ENCODE peak calls at places on chromosomes 5 and 9, in eight cellular contexts. R is pancreas, W is neural progenitor cell, K is ovary, Y is neural crest cell, N is RWPE1, C is fibroblast of mammary gland, B is transverse colon. E is an unnamed sample.

GRCh38 chr9:130837002-130837511 is 2.0 kb downstream of the ABL1 start:
- DNase-seq in R (no peak), W (no peak), K (no peak), Y (no peak), N (no peak), C (peak; percentile 94), B (no peak), E (no peak)

GRCh38 chr5:137995077-137995746 is 37.7 kb downstream of the FAM13B start:
- DNase-seq in R (no peak), W (no peak), K (no peak), Y (no peak), N (no peak), C (peak; percentile 64), B (no peak), E (no peak)

GRCh38 chr5:119176785-119177184 is 105.9 kb downstream of the DMXL1 start:
- DNase-seq in R (no peak), W (no peak), K (no peak), Y (no peak), N (no peak), C (no peak), B (no peak), E (no peak)

GRCh38 chr5:20606006-20606405 is 618.0 kb upstream of the CDH18 start:
- DNase-seq in R (no peak), W (no peak), K (no peak), Y (no peak), N (no peak), C (peak; percentile 1), B (no peak), E (no peak)

GRCh38 chr5:69502375-69503143 is 10.0 kb downstream of the OCLN start:
- DNase-seq in R (no peak), W (no peak), K (no peak), Y (no peak), N (peak; percentile 63), C (peak; percentile 94), B (no peak), E (no peak)

GRCh38 chr5:149053027-149053705 is 9.7 kb downstream of the SH3TC2 start:
- DNase-seq in R (no peak), W (peak; percentile 11), K (no peak), Y (no peak), N (peak; percentile 64), C (peak; percentile 59), B (no peak), E (no peak)

GRCh38 chr5:35316611-35317307 is 86.5 kb upstream of the PRLR start:
- DNase-seq in R (no peak), W (no peak), K (no peak), Y (no peak), N (peak; percentile 71), C (peak; percentile 51), B (no peak), E (no peak)

GRCh38 chr9:3435732-3436131 is 90.1 kb downstream of the RFX3 start:
- DNase-seq in R (no peak), W (no peak), K (no peak), Y (no peak), N (no peak), C (peak; percentile 12), B (no peak), E (no peak)

GRCh38 chr9:120935383-120935857 is 8.8 kb upstream of the TRAF1 start:
- DNase-seq in R (peak; percentile 99), W (no peak), K (peak; percentile 98), Y (no peak), N (peak; percentile 99), C (peak; percentile 93), B (peak; percentile 96), E (peak; percentile 92)

GRCh38 chr5:93791520-93791972 is 50.1 kb upstream of the POU5F2 start:
- DNase-seq in R (no peak), W (no peak), K (no peak), Y (no peak), N (no peak), C (no peak), B (no peak), E (no peak)

GRCh38 chr5:142283304-142283703 is 41.5 kb downstream of the SPRY4 start:
- DNase-seq in R (no peak), W (no peak), K (no peak), Y (no peak), N (peak; percentile 46), C (no peak), B (no peak), E (no peak)

GRCh38 chr5:151107738-151108520 is 27.1 kb upstream of the TNIP1 start:
- DNase-seq in R (peak; percentile 85), W (no peak), K (no peak), Y (no peak), N (no peak), C (peak; percentile 39), B (peak; percentile 67), E (peak; percentile 41)

GRCh38 chr5:24245821-24246220 is 399.0 kb downstream of the CDH10 start:
- DNase-seq in R (no peak), W (no peak), K (no peak), Y (no peak), N (no peak), C (no peak), B (no peak), E (no peak)

GRCh38 chr5:39201795-39202593 is 17.4 kb downstream of the FYB1 start:
- DNase-seq in R (no peak), W (no peak), K (no peak), Y (no peak), N (no peak), C (no peak), B (no peak), E (no peak)

GRCh38 chr5:58582004-58582403 is 871 bp upstream of the RAB3C start:
- DNase-seq in R (peak; percentile 56), W (peak; percentile 72), K (no peak), Y (peak; percentile 25), N (peak; percentile 4), C (no peak), B (no peak), E (peak; percentile 82)

DNA sequence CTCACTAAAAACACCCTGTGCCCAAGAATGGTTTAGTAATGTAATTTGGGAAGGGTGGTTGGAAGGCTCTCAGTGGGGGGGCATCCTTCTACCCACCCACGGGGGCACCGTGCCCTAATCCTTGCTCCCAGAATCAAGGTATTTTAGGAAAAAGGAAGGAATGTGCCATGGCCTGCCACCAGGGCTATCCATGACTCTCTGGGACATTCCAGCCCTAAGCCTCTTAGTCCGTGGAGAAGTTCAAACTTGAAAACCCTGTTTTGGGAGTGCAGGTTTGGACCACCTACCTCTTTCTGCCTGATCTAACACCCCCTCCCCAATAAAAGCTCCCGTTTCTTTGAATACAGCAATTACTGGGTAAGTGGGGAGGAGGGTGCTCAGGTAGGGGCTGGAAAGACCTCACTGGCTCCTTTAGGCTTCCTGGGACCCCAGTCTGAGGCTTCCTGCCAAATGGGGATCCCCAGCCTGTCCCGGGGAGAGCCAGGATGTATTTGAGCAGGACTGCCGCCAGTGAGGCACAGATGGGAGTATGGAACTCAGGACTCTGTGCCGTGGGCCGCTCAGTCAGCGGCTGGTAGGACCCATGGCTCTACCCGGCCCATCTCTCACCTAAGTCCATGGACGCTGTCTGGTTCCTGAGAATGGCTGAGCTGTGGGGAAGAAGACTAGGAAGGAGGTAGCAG is 3.6 kb upstream of the PITX1 start:
- DNase-seq in R (no peak), W (peak; percentile 46), K (no peak), Y (no peak), N (no peak), C (no peak), B (no peak), E (no peak)
- TF ChIP-seq CTCF in R (no peak), W (no peak), K (no peak), Y (no peak), N (no peak), C (no peak), B (no peak), E (no peak)

DNA sequence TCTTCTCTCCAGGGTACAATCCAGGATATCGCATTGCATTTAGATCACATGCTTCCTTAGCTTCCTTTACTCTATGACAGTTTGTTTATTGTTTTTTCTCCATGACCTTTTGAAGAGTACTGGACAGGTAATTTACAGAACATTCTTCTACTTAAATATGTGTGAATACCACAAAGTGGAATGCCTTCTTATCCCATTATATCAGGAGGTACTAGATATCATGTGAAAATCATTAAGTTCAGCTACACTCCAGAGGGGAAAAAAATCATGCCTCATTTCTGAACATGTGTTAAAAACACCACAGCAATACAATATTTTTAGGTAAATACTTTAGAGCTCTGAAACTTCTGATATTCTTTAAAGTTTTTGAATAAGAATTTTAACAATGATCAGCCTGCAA is 776.7 kb upstream of the CDH9 start:
- DNase-seq in R (no peak), W (no peak), K (no peak), Y (no peak), N (no peak), C (no peak), B (no peak), E (no peak)
- TF ChIP-seq CTCF in R (no peak), W (no peak), K (no peak), Y (no peak), N (no peak), C (no peak), B (no peak), E (no peak)

GRCh38 chr5:77397686-77398300 is 94.3 kb downstream of the WDR41 start:
- DNase-seq in R (no peak), W (no peak), K (no peak), Y (no peak), N (no peak), C (no peak), B (no peak), E (no peak)

GRCh38 chr5:77396017-77396416 is 96.1 kb downstream of the WDR41 start:
- DNase-seq in R (no peak), W (no peak), K (no peak), Y (no peak), N (no peak), C (no peak), B (no peak), E (no peak)

GRCh38 chr5:77390795-77391194 is 101.3 kb downstream of the WDR41 start:
- DNase-seq in R (no peak), W (no peak), K (no peak), Y (no peak), N (no peak), C (peak; percentile 96), B (no peak), E (no peak)

GRCh38 chr5:77391240-77391765 is 100.8 kb downstream of the WDR41 start:
- DNase-seq in R (no peak), W (no peak), K (peak; percentile 39), Y (no peak), N (no peak), C (no peak), B (no peak), E (no peak)

GRCh38 chr5:77394064-77394716 is 97.9 kb downstream of the WDR41 start:
- DNase-seq in R (no peak), W (no peak), K (no peak), Y (no peak), N (no peak), C (no peak), B (no peak), E (no peak)
- TF ChIP-seq CTCF in R (no peak), W (no peak), K (no peak), Y (no peak), N (no peak), C (no peak), B (no peak), E (no peak)

GRCh38 chr9:81753436-81753835 is 64.1 kb upstream of the TLE1 start:
- DNase-seq in R (no peak), W (no peak), K (no peak), Y (no peak), N (no peak), C (no peak), B (no peak), E (no peak)
- TF ChIP-seq CTCF in R (no peak), W (no peak), K (no peak), Y (no peak), N (no peak), C (no peak), B (no peak), E (no peak)